ENCODE peak calls at places on chromosomes 1 and 21, in four cellular contexts. I is BJ; D is CD4-positive, alpha-beta T cell; A is kidney epithelial cell. T is an unnamed sample.

GRCh38 chr21:45818276-45818903 is 163.2 kb upstream of the COL6A1 start:
- DNase-seq in A (no peak), I (peak; percentile 45), D (no peak), T (peak; percentile 67)

GRCh38 chr1:190169311-190170067 is 308.2 kb downstream of the BRINP3 start:
- DNase-seq in I (no peak), A (no peak), D (no peak), T (no peak)

GRCh38 chr1:212749924-212750535 is 41.5 kb downstream of the NSL1 start:
- DNase-seq in A (peak; percentile 31), D (no peak), I (no peak), T (peak; percentile 76)

GRCh38 chr1:34162852-34163766 is 1.9 kb downstream of the CSMD2 start:
- DNase-seq in I (peak; percentile 77), A (peak; percentile 51), D (no peak), T (peak; percentile 47)

GRCh38 chr1:19065526-19066247 is 109.2 kb upstream of the IFFO2 start:
- DNase-seq in I (no peak), D (no peak), A (no peak), T (no peak)

GRCh38 chr21:29025328-29025713 is 853 bp downstream of the USP16 start:
- DNase-seq in I (no peak), D (no peak), A (no peak), T (no peak)

GRCh38 chr1:25590096-25590824 is 26.3 kb upstream of the MAN1C1 start:
- DNase-seq in A (no peak), I (no peak), D (no peak), T (no peak)

GRCh38 chr1:109980324-109981127 is 4.0 kb upstream of the AHCYL1 start:
- DNase-seq in A (no peak), I (no peak), D (no peak), T (no peak)

GRCh38 chr1:214989341-214989740 is 93.2 kb upstream of the KCNK2 start:
- DNase-seq in D (no peak), I (no peak), A (no peak), T (no peak)

GRCh38 chr1:187715483-187715882 is 886.7 kb downstream of the PLA2G4A start:
- DNase-seq in I (no peak), A (no peak), D (no peak), T (no peak)
- TF ChIP-seq CTCF in I (no peak), A (no peak), D (no peak), T (no peak)

DNA sequence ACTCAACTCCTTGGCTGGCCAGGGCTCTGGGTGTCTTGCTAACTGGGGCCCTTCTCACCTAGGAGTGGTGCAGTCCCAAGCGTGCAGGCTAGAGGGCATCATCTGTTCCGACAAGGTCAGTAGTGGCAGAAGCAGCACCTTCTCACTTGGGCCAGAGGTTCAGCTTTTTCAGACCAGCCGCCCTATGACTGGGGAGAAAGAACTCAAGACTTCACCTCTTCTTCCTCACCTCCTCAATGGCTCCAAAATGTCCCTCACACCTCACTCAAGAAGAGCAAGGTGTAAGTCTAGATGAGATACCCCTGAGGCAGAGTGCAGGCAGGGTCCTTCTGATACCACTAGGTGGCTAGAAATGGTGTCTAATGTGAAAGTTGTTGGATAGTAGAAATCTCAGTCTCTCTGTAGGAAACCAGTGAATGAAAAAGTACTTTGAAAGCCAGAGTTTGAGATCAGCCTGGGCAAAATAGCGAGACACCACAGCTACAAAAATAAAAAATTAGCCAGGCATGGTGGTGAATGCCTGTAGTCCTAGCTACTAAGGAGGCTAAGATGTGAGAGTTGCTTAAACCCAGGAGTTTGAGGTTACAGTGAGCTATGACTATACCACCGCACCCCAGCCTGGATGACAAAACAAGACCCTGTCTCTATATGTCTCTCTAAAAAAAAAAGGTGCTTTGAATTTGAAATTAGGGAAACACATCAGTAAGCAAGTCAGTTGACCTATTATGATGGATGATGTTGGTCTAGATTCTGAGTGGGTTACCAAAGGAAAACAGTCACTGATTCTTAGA is 8.6 kb upstream of the IL20 start:
- DNase-seq in A (no peak), D (no peak), I (no peak), T (no peak)
- TF ChIP-seq CTCF in A (no peak), D (peak; percentile 47), I (peak; percentile 26), T (peak; percentile 48)

GRCh38 chr1:9607352-9607751 is 18.6 kb downstream of the TMEM201 start:
- DNase-seq in I (no peak), A (no peak), D (no peak), T (no peak)
- TF ChIP-seq CTCF in I (no peak), A (no peak), D (no peak), T (no peak)

GRCh38 chr1:24406783-24407182 is 6.8 kb downstream of the STPG1 start:
- DNase-seq in D (no peak), A (no peak), I (no peak), T (no peak)
- TF ChIP-seq CTCF in D (no peak), A (no peak), I (no peak), T (no peak)

GRCh38 chr1:210200090-210200736 is 32.4 kb upstream of the SERTAD4 start:
- DNase-seq in A (no peak), I (no peak), D (no peak), T (no peak)
- TF ChIP-seq CTCF in A (no peak), I (no peak), D (no peak), T (no peak)

GRCh38 chr1:222547260-222547614 is 667 bp downstream of the HHIPL2 start:
- DNase-seq in D (no peak), A (no peak), I (no peak), T (no peak)
- TF ChIP-seq CTCF in D (no peak), A (no peak), I (peak; percentile 24), T (no peak)

GRCh38 chr1:11907275-11908138 is 18.7 kb downstream of the KIAA2013 start:
- DNase-seq in D (peak; percentile 84), A (peak; percentile 77), I (peak; percentile 74), T (peak; percentile 91)
- TF ChIP-seq CTCF in D (peak; percentile 81), A (peak; percentile 90), I (peak; percentile 84), T (peak; percentile 91)

GRCh38 chr1:179095377-179095776 is 13.5 kb downstream of the TOR3A start:
- DNase-seq in D (no peak), A (no peak), I (no peak), T (no peak)

GRCh38 chr1:179092896-179093461 is 11.1 kb downstream of the TOR3A start:
- DNase-seq in A (no peak), D (no peak), I (no peak), T (no peak)

GRCh38 chr1:179094826-179095225 is 13.0 kb downstream of the TOR3A start:
- DNase-seq in I (no peak), A (no peak), D (no peak), T (no peak)

GRCh38 chr1:179099891-179100290 is 18.0 kb downstream of the TOR3A start:
- DNase-seq in I (no peak), D (no peak), A (no peak), T (no peak)

GRCh38 chr1:179095924-179096323 is 14.1 kb downstream of the TOR3A start:
- DNase-seq in D (no peak), A (no peak), I (no peak), T (no peak)
- TF ChIP-seq CTCF in D (no peak), A (no peak), I (no peak), T (no peak)

DNA sequence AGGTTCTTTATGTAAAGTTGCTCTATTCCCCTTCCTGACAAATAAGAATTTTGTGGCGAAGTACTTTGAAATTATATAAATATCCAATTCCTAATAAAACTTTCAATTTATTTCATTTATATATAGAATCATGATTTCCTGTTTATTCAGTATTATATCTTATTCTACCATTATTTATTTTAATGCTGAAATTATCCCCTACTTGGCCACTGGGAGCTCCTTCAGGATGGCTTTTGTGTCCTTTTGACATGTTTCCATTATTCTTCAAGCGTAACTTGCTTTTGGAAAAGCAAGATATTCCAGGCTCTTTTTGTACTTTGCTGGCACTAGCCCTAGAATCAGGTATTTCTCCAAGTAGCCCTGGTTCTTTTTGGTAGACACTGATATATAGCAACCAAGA is 67.2 kb upstream of the CACYBP start:
- DNase-seq in D (no peak), I (no peak), A (no peak), T (no peak)
- TF ChIP-seq CTCF in D (no peak), I (no peak), A (no peak), T (no peak)

DNA sequence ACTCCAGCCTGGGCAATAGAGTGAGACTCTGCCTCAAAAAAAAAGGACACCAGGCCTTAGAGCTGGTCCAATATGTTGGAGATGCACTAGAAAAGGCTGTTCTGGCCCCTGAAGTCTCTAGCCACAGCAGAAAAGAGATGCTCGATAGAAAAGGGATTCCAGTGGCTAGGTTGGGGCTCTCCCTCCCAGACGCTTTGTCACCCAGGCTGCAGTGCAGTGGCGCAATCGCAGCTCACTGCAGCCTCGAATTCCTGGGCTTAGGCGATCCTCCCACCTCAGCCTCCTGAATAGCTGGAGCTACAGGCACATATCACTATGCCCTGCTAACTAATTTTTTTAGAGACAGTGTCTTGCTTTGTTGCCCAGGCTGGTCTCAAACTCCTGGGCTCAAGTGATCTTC is 18.2 kb downstream of the PDZK1 start:
- DNase-seq in D (no peak), A (no peak), I (no peak), T (no peak)
- TF ChIP-seq CTCF in D (no peak), A (no peak), I (no peak), T (no peak)